ENCODE peak calls at places on chromosomes 13 and 19, in four cellular contexts. R is Peyer's patch, F is fibroblast of lung, I is heart left ventricle. D is an unnamed sample.
A peak's percentile ranks its signal among the peaks of the same experiment; 100 is the strongest.

GRCh38 chr13:39159971-39160370 is 121.7 kb downstream of the NHLRC3 start:
- DNase-seq in R (no peak), F (no peak), I (no peak), D (no peak)

GRCh38 chr13:85798999-85799646 is at the start of gene SLITRK6:
- DNase-seq in R (no peak), F (peak; percentile 91), I (no peak), D (no peak)

GRCh38 chr19:30626567-30626966 is 254.4 kb downstream of the ZNF536 start:
- DNase-seq in R (no peak), F (no peak), I (no peak), D (no peak)

GRCh38 chr13:20258208-20258962 is 26.3 kb upstream of the GJB6 start:
- DNase-seq in R (no peak), F (no peak), I (no peak), D (no peak)

GRCh38 chr13:74325106-74325505 is 190.9 kb upstream of the KLF12 start:
- DNase-seq in R (no peak), F (peak; percentile 82), I (no peak), D (no peak)

GRCh38 chr13:111115051-111115840 is at the start of gene ARHGEF7:
- DNase-seq in R (no peak), F (no peak), I (no peak), D (peak; percentile 44)

GRCh38 chr13:26985285-26985878 is 186.2 kb downstream of the USP12 start:
- DNase-seq in R (peak; percentile 47), F (peak; percentile 89), I (peak; percentile 62), D (no peak)

GRCh38 chr13:110012102-110012739 is 225.8 kb upstream of the IRS2 start:
- DNase-seq in R (no peak), F (peak; percentile 92), I (no peak), D (no peak)

GRCh38 chr13:94331281-94331680 is 148.2 kb downstream of the DCT start:
- DNase-seq in R (no peak), F (no peak), I (no peak), D (no peak)

GRCh38 chr13:100887729-100888151 is 213.1 kb upstream of the TMTC4 start:
- DNase-seq in R (no peak), F (peak; percentile 46), I (no peak), D (no peak)

GRCh38 chr19:6498294-6499036 is 3.6 kb downstream of the TUBB4A start:
- DNase-seq in R (no peak), F (no peak), I (no peak), D (no peak)

GRCh38 chr13:33761744-33762143 is 56.2 kb upstream of the RFC3 start:
- DNase-seq in R (no peak), F (no peak), I (no peak), D (no peak)

GRCh38 chr13:46894534-46894906 is 2.3 kb downstream of the HTR2A start:
- DNase-seq in R (no peak), F (no peak), I (no peak), D (no peak)

GRCh38 chr13:76815344-76815743 is 70.9 kb downstream of the KCTD12 start:
- DNase-seq in R (no peak), F (no peak), I (no peak), D (no peak)

GRCh38 chr19:42193706-42194105 is 23.8 kb downstream of the DEDD2 start:
- DNase-seq in R (no peak), F (peak; percentile 34), I (no peak), D (no peak)

GRCh38 chr13:112626761-112627160 is 38.8 kb upstream of the TUBGCP3 start:
- DNase-seq in R (no peak), F (no peak), I (no peak), D (no peak)

GRCh38 chr13:75326173-75327131 is 155.5 kb downstream of the TBC1D4 start:
- DNase-seq in R (no peak), F (peak; percentile 32), I (peak; percentile 34), D (no peak)

GRCh38 chr13:87999791-88000190 is 328.6 kb downstream of the SLITRK5 start:
- DNase-seq in R (no peak), F (peak; percentile 38), I (no peak), D (no peak)

GRCh38 chr13:24725379-24725778 is 38.6 kb upstream of the RNF17 start:
- DNase-seq in R (no peak), F (no peak), I (no peak), D (no peak)

GRCh38 chr13:69641773-69642172 is 465.9 kb upstream of the ATXN8OS start:
- DNase-seq in R (no peak), F (no peak), I (no peak), D (no peak)

GRCh38 chr13:110714798-110715394 is 1.4 kb downstream of the ING1 start:
- DNase-seq in R (peak; percentile 79), F (peak; percentile 44), I (peak; percentile 66), D (peak; percentile 81)

GRCh38 chr19:28288850-28289249 is 924.1 kb downstream of the UQCRFS1 start:
- DNase-seq in R (no peak), F (no peak), I (no peak), D (no peak)

GRCh38 chr13:46146898-46147297 is 35.1 kb downstream of the LCP1 start:
- DNase-seq in R (no peak), F (peak; percentile 39), I (no peak), D (peak; percentile 63)

DNA sequence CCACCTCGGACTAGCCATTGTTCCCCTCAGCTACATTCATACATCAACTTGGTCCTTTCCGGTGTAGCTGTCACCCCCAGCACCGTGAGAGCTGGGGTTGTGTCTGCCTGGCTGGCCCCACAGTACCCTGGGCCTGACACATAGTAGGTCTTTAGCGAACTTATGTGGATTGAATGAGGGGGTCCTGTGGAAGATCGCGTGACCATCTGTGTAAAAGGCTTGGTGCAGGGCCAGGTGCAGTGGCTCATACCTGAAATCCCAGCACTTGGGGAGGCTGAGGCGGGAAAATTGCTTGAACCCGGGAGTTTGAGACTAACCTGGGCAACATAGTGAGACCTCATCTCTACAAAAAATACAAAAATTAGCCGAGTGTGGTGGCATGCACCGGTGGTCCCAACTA is 2.0 kb downstream of the SMARCA4 start:
- DNase-seq in R (no peak), F (no peak), I (no peak), D (no peak)
- H3K4me3 ChIP-seq in R (no peak overlapping the region), F (peak overlapping the region; percentile 94), I (no peak overlapping the region), D (no peak overlapping the region)

GRCh38 chr19:46975011-46975917 is 44.4 kb upstream of the NPAS1 start:
- DNase-seq in R (no peak), F (no peak), I (no peak), D (no peak)
- H3K4me1 ChIP-seq in R (no peaks in the 10 kb centered on the region), F (peaks cover 32% of the 10 kb centered on the region), I (peaks cover 70% of the 10 kb centered on the region), D (peaks cover 47% of the 10 kb centered on the region)

GRCh38 chr19:15372470-15372869 is 7.1 kb downstream of the AKAP8 start:
- DNase-seq in R (no peak), F (no peak), I (no peak), D (no peak)

GRCh38 chr19:15374105-15374651 is 5.4 kb downstream of the AKAP8 start:
- DNase-seq in R (no peak), F (no peak), I (no peak), D (no peak)

GRCh38 chr19:15373644-15374043 is 5.9 kb downstream of the AKAP8 start:
- DNase-seq in R (no peak), F (no peak), I (no peak), D (no peak)

GRCh38 chr19:15372891-15373301 is 6.7 kb downstream of the AKAP8 start:
- DNase-seq in R (no peak), F (no peak), I (no peak), D (no peak)

GRCh38 chr19:15374796-15375440 is 4.7 kb downstream of the AKAP8 start:
- DNase-seq in R (no peak), F (no peak), I (peak; percentile 88), D (peak; percentile 90)
- H3K4me3 ChIP-seq in R (no peak overlapping the region), F (no peak overlapping the region), I (peak overlapping the region; percentile 14), D (no peak overlapping the region)

DNA sequence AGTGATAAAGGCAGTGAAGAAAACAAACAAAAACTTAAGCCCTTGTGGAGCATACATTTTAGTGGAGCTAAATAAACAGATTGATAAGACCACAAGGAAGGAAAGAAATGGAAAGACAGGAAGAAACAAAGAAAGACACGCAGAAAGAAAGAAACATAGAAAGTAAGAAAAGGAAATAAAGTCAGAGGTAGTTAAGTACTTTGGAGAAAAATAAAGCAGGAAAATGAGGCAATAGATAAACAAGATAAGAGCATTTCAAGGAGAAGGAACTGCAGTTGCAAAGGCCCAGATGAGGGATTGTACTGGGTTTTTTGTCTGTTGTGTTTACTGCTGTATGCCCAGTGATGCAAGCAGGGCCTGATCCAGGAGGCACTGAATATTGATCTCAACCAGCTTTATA is 1.0 kb downstream of the NFKBIB start:
- DNase-seq in R (no peak), F (no peak), I (no peak), D (no peak)
- H3K4me1 ChIP-seq in R (no peaks in the 10 kb centered on the region), F (no peaks in the 10 kb centered on the region), I (peaks cover 20% of the 10 kb centered on the region), D (no peaks in the 10 kb centered on the region)

GRCh38 chr13:58994778-58995177 is 1169.0 kb downstream of the DIAPH3 start:
- DNase-seq in R (no peak), F (peak; percentile 4), I (no peak), D (no peak)
- H3K4me3 ChIP-seq in R (no peak overlapping the region), F (no peak overlapping the region), I (no peak overlapping the region), D (no peak overlapping the region)

DNA sequence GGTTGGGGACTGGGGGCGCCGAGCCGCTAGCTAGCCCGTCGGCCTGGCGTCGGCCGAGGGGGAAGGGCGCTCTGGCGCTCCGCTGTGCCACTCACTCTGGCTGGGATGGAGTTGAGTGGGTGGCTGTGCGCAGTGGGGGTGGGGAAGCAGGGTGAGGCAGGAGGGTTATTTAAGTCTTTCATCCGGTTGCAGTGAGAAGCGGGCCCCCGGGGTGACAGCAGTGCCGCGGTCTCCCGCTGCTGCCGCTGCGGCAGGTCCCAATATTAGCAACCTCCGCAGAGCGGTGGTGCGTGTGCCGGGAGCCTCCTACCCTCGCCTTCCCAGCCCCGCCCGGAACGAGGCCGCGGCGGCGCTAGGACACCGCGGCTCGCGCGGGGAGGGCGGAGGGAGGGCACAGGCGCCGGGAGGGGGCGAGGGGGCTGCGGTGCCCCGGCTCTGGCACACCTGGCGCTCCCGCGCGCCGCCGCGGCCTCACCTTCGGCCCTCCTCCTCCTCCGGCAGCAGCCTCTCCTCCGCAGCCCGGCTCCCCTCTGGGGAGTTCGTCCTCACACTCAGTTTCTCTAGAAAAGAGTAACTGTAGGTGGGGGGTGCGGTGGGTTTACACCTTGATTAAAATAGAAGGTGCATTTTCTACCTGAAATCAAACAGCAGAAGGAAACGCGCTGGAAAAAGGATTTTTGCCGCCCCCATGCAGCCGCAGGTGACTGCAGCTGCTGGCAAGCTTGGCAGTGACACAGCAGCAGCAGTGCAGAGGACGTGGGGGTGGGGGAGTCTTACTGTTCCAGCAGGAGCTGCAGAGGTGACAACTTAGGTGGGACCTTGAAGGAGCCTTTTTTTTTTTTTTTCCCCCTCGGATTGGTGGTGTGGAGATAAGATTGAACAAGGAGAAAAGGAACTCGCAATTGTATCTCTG is 4.5 kb downstream of the FGF9 start:
- DNase-seq in R (peak; percentile 73), F (no peak), I (peak; percentile 56), D (peak; percentile 45)
- H3K4me1 ChIP-seq in R (peaks cover 17% of the 10 kb centered on the region), F (no peaks in the 10 kb centered on the region), I (peaks cover 9% of the 10 kb centered on the region), D (peaks cover 5% of the 10 kb centered on the region)

DNA sequence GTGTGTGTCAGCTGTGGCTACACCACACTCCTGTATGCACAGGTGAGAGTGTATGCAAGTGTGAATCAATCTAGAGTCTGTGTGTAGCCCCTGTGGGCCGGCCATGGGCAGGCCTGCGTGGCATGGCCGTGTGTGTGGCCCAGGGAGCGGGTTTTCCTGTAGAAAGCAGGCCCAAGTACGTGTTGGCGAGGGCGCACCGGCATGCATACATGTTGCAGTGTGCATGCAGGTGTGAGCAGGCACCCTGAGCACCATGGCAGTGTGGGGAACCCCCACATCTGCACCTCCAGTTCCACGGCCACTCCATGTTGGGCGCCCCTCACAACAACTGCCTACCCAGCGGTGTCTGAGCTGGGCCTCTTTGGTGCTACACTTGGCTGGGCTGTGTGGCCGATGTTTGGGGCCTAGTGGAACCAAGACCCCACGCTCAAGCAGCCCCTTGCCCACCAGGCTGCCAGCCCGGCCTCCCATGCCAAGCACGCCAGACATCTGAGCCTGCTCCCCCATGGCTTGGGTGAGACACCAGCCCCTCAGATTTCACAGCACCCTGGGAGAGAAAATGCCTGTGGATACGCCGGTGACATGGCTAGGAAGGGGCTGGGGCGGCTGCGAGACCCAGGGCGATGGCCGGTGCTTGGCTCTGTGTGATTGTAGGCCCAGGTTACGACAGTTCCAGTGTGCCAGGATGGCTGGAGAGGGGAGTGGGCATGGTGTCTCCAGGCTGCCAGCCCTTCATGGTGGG is 2.1 kb downstream of the NFIX start:
- DNase-seq in R (no peak), F (no peak), I (no peak), D (no peak)
- H3K4me3 ChIP-seq in R (peak overlapping the region; percentile 72), F (peak overlapping the region; percentile 88), I (peak overlapping the region; percentile 72), D (no peak overlapping the region)